ENCODE peak calls at places on chromosomes 16 and 17, in six cellular contexts. L, J, Q, I, S and K are unnamed samples.

GRCh38 chr17:46769531-46770438 is 48.7 kb downstream of the WNT3 start:
- DNase-seq in L (no peak), J (peak), Q (no peak), I (no peak), S (no peak), K (no peak)

GRCh38 chr16:48452991-48453760 is 68.0 kb upstream of the SIAH1 start:
- DNase-seq in L (no peak), J (no peak), Q (no peak), I (no peak), S (no peak), K (no peak)

GRCh38 chr17:43905985-43906852 is 1.1 kb downstream of the MPP2 start:
- DNase-seq in L (peak), J (no peak), Q (no peak), I (peak), S (no peak), K (no peak)

GRCh38 chr17:80863626-80864025 is 128.0 kb upstream of the CHMP6 start:
- DNase-seq in L (no peak), J (no peak), Q (no peak), I (no peak), S (no peak), K (no peak)

GRCh38 chr17:51371732-51372151 is 111.4 kb downstream of the UTP18 start:
- DNase-seq in L (peak), J (peak), Q (peak), I (peak), S (no peak), K (peak)

GRCh38 chr17:19867094-19867653 is 562 bp downstream of the ULK2 start:
- DNase-seq in L (peak), J (peak), Q (peak), I (peak), S (no peak), K (peak)

GRCh38 chr17:36761203-36761945 is 160.0 kb downstream of the MRM1 start:
- DNase-seq in L (no peak), J (no peak), Q (no peak), I (no peak), S (no peak), K (no peak)

GRCh38 chr17:5825717-5826330 is 241.5 kb upstream of the NLRP1 start:
- DNase-seq in L (no peak), J (peak), Q (no peak), I (peak), S (no peak), K (no peak)

GRCh38 chr17:72967963-72968585 is 124.4 kb downstream of the SLC39A11 start:
- DNase-seq in L (no peak), J (peak), Q (no peak), I (peak), S (no peak), K (no peak)

GRCh38 chr16:78505544-78506371 is 406.3 kb downstream of the WWOX start:
- DNase-seq in L (no peak), J (no peak), Q (no peak), I (peak), S (no peak), K (no peak)

GRCh38 chr16:20744922-20745440 is 3.4 kb upstream of the THUMPD1 start:
- DNase-seq in L (no peak), J (no peak), Q (no peak), I (no peak), S (no peak), K (no peak)

GRCh38 chr17:6170349-6170748 is 100.2 kb downstream of the WSCD1 start:
- DNase-seq in L (no peak), J (no peak), Q (no peak), I (no peak), S (no peak), K (no peak)

GRCh38 chr17:14833201-14833773 is 431.8 kb downstream of the PMP22 start:
- DNase-seq in L (no peak), J (no peak), Q (no peak), I (peak), S (no peak), K (peak)

GRCh38 chr17:72053069-72053846 is 67.6 kb upstream of the SOX9 start:
- DNase-seq in L (no peak), J (no peak), Q (no peak), I (no peak), S (no peak), K (peak)